ENCODE peak calls at places on chromosomes 7 and 10, in nine cellular contexts. R is smooth muscle cell of the brain vasculature; O is endothelial cell; U is ELR; W is KBM-7; M is activated naive CD4-positive, alpha-beta T cell; K is stimulated activated CD8-positive, alpha-beta memory T cell treated with anti-CD3 and anti-CD28 coated beads, Interleukin-15, amount 100 ng/mL, for 24 hours; I is M059J; H is NCI-H524. Y is an unnamed sample.

GRCh38 chr10:87829986-87830732 is 12.1 kb upstream of the ATAD1 start:
- DNase-seq in H (no peak), O (no peak), W (no peak), R (no peak), M (no peak), I (peak), K (no peak), U (peak), Y (no peak)

GRCh38 chr10:63013755-63014154 is 119.4 kb upstream of the NRBF2 start:
- DNase-seq in U (no peak), W (no peak), K (no peak), O (no peak), R (no peak), H (no peak), M (no peak), I (no peak), Y (no peak)

GRCh38 chr10:99667108-99667751 is 7.9 kb downstream of the ENTPD7 start:
- DNase-seq in U (peak), I (peak), W (no peak), M (no peak), R (no peak), K (no peak), H (no peak), O (no peak), Y (no peak)

GRCh38 chr10:34731885-34732701 is 83.0 kb downstream of the PARD3 start:
- DNase-seq in U (peak), W (no peak), O (no peak), K (no peak), I (peak), R (no peak), M (no peak), H (no peak), Y (no peak)

GRCh38 chr7:20330176-20330796 is 414 bp upstream of the ITGB8 start:
- DNase-seq in W (peak), I (peak), U (peak), H (peak), O (peak), M (no peak), K (peak), R (no peak), Y (peak)

GRCh38 chr10:97384641-97385040 is 16.5 kb downstream of the RRP12 start:
- DNase-seq in K (no peak), R (no peak), H (no peak), O (no peak), W (no peak), U (no peak), M (no peak), I (no peak), Y (no peak)

GRCh38 chr10:74177140-74177677 is 26.2 kb downstream of the ADK start:
- DNase-seq in R (no peak), W (peak), K (peak), O (no peak), I (peak), U (peak), M (peak), H (no peak), Y (peak)

GRCh38 chr7:82389847-82390246 is 53.7 kb downstream of the CACNA2D1 start:
- DNase-seq in I (no peak), W (no peak), O (no peak), U (no peak), M (no peak), H (no peak), K (no peak), R (no peak), Y (no peak)

GRCh38 chr7:22238354-22239311 is 118.3 kb downstream of the RAPGEF5 start:
- DNase-seq in H (no peak), O (no peak), W (no peak), I (peak), R (no peak), M (no peak), K (no peak), U (peak), Y (no peak)

GRCh38 chr7:124364283-124364682 is 331.4 kb upstream of the TMEM229A start:
- DNase-seq in O (no peak), K (no peak), I (no peak), W (peak), M (no peak), H (no peak), U (no peak), R (no peak), Y (no peak)

GRCh38 chr7:121077165-121077630 is 88.7 kb downstream of the CPED1 start:
- DNase-seq in W (no peak), R (no peak), U (no peak), I (no peak), H (no peak), K (no peak), M (no peak), O (no peak), Y (no peak)

GRCh38 chr7:71465741-71466189 is 333.8 kb downstream of the GALNT17 start:
- DNase-seq in K (no peak), U (no peak), M (no peak), H (no peak), R (no peak), O (no peak), W (no peak), I (no peak), Y (no peak)

GRCh38 chr10:88108115-88108610 is 244.7 kb downstream of the PTEN start:
- DNase-seq in I (peak), W (peak), U (peak), H (no peak), K (no peak), M (no peak), O (no peak), R (no peak), Y (no peak)

GRCh38 chr7:135375908-135376699 is 133.8 kb downstream of the CNOT4 start:
- DNase-seq in H (no peak), K (no peak), M (no peak), W (no peak), R (no peak), O (no peak), I (no peak), U (peak), Y (no peak)

GRCh38 chr10:99513061-99513460 is 19.7 kb upstream of the NKX2-3 start:
- DNase-seq in I (no peak), W (no peak), O (no peak), K (no peak), H (no peak), R (no peak), U (no peak), M (no peak), Y (no peak)

GRCh38 chr7:104142147-104142546 is 65.7 kb downstream of the ORC5 start:
- DNase-seq in H (no peak), O (no peak), W (no peak), M (no peak), I (peak), U (no peak), R (no peak), K (no peak), Y (no peak)

GRCh38 chr7:91230503-91230902 is 33.7 kb upstream of the FZD1 start:
- DNase-seq in O (no peak), R (no peak), M (no peak), I (no peak), U (no peak), K (no peak), H (no peak), W (no peak), Y (no peak)

GRCh38 chr10:121899727-121900126 is 28.1 kb downstream of the ATE1 start:
- DNase-seq in U (no peak), R (no peak), K (no peak), O (no peak), I (no peak), W (no peak), H (no peak), M (no peak), Y (no peak)

GRCh38 chr7:3156508-3156907 is 112.8 kb upstream of the CARD11 start:
- DNase-seq in H (no peak), O (no peak), I (peak), K (no peak), R (no peak), M (no peak), W (no peak), U (peak), Y (no peak)

GRCh38 chr7:95688931-95689453 is 83.4 kb upstream of the DYNC1I1 start:
- DNase-seq in K (no peak), R (no peak), H (no peak), W (no peak), I (peak), M (no peak), U (peak), O (no peak), Y (no peak)

GRCh38 chr10:14009315-14010082 is 321.2 kb downstream of the FRMD4A start:
- DNase-seq in M (peak), I (peak), W (no peak), K (no peak), H (no peak), O (no peak), R (peak), U (peak), Y (no peak)

GRCh38 chr10:128709975-128710794 is 584.0 kb upstream of the MKI67 start:
- DNase-seq in W (no peak), U (no peak), R (no peak), K (no peak), O (no peak), H (no peak), I (no peak), M (no peak), Y (no peak)

GRCh38 chr10:95350212-95350829 is 59.5 kb upstream of the PDLIM1 start:
- DNase-seq in I (no peak), R (no peak), O (no peak), U (no peak), K (no peak), M (no peak), W (no peak), H (no peak), Y (no peak)

GRCh38 chr7:98745722-98746318 is 124.0 kb downstream of the TMEM130 start:
- DNase-seq in U (peak), I (peak), M (peak), W (peak), K (peak), H (peak), R (peak), O (peak), Y (peak)

GRCh38 chr10:123385508-123385907 is 231.3 kb downstream of the BUB3 start:
- DNase-seq in R (no peak), U (no peak), W (no peak), O (no peak), H (no peak), I (no peak), M (no peak), K (no peak), Y (no peak)

GRCh38 chr7:25678215-25678614 is 449.9 kb upstream of the NPVF start:
- DNase-seq in I (no peak), U (no peak), R (no peak), K (no peak), O (no peak), M (no peak), H (no peak), W (no peak), Y (no peak)